ENCODE peak calls at places on chromosomes 11 and 22, in six cellular contexts. U is lower leg skin, C is HCT116, O is AG04449, F is K562, N is foreskin fibroblast. W is an unnamed sample.

GRCh38 chr11:62130498-62131464 is 7.0 kb downstream of the INCENP start:
- DNase-seq in O (no peak), F (no peak), U (peak), C (no peak), N (no peak), W (no peak)

GRCh38 chr11:107916671-107917241 is 11.5 kb upstream of the RAB39A start:
- DNase-seq in F (peak), O (no peak), C (no peak), U (no peak), N (no peak), W (no peak)

GRCh38 chr11:36131719-36132349 is 157.4 kb downstream of the COMMD9 start:
- DNase-seq in F (peak), U (no peak), O (no peak), N (peak), C (no peak), W (no peak)

GRCh38 chr11:9489366-9489765 is 28.6 kb downstream of the ZNF143 start:
- DNase-seq in F (no peak), N (peak), C (no peak), O (peak), U (no peak), W (no peak)

GRCh38 chr11:61955416-61956135 is 5.4 kb downstream of the BEST1 start:
- DNase-seq in O (no peak), N (no peak), U (peak), F (peak), C (no peak), W (no peak)

GRCh38 chr22:35842954-35843353 is 125.3 kb downstream of the APOL5 start:
- DNase-seq in O (no peak), U (no peak), F (peak), N (peak), C (peak), W (no peak)

GRCh38 chr11:57358991-57359390 is 20.8 kb downstream of the P2RX3 start:
- DNase-seq in N (no peak), U (no peak), O (no peak), C (no peak), F (no peak), W (no peak)

GRCh38 chr22:38338772-38339379 is 21.6 kb upstream of the CSNK1E start:
- DNase-seq in F (no peak), C (no peak), U (peak), O (no peak), N (peak), W (peak)

GRCh38 chr11:66868726-66869291 is 11.9 kb downstream of the LRFN4 start:
- DNase-seq in O (no peak), C (peak), U (no peak), N (no peak), F (peak), W (no peak)

GRCh38 chr11:68052137-68052873 is 13.5 kb downstream of the TCIRG1 start:
- DNase-seq in N (no peak), U (no peak), F (no peak), O (no peak), C (no peak), W (no peak)

GRCh38 chr11:73299751-73300150 is 8.3 kb upstream of the ARHGEF17 start:
- DNase-seq in N (no peak), C (no peak), U (no peak), O (no peak), F (no peak), W (no peak)

GRCh38 chr11:79809487-79809886 is 368.7 kb upstream of the TENM4 start:
- DNase-seq in U (no peak), C (no peak), N (no peak), O (no peak), F (no peak), W (no peak)

GRCh38 chr22:23147632-23148387 is 2.5 kb downstream of the RAB36 start:
- DNase-seq in O (no peak), N (peak), F (peak), C (no peak), U (no peak), W (no peak)

GRCh38 chr11:12315024-12315423 is 62.3 kb upstream of the PARVA start:
- DNase-seq in F (no peak), O (no peak), U (no peak), C (no peak), N (no peak), W (no peak)

GRCh38 chr11:13859986-13860385 is 102.5 kb upstream of the SPON1 start:
- DNase-seq in C (no peak), N (no peak), F (no peak), O (no peak), U (no peak), W (no peak)

GRCh38 chr11:111996129-111996528 is 29.1 kb upstream of the DLAT start:
- DNase-seq in O (no peak), U (no peak), N (no peak), F (no peak), C (no peak), W (no peak)

GRCh38 chr11:65645710-65646109 is 7.8 kb downstream of the SIPA1 start:
- DNase-seq in C (no peak), U (no peak), O (no peak), N (peak), F (no peak), W (no peak)
- TF ChIP-seq CTCF in C (no peak), U (no peak), O (no peak), N (no peak), F (no peak), W (no peak)

GRCh38 chr11:128716231-128716630 is 22.4 kb downstream of the FLI1 start:
- DNase-seq in C (no peak), U (no peak), O (no peak), N (no peak), F (no peak), W (no peak)

GRCh38 chr11:128715691-128716153 is 21.9 kb downstream of the FLI1 start:
- DNase-seq in N (peak), U (no peak), F (no peak), O (no peak), C (no peak), W (no peak)

GRCh38 chr11:128718064-128718463 is 24.2 kb downstream of the FLI1 start:
- DNase-seq in O (no peak), N (no peak), C (no peak), F (no peak), U (no peak), W (no peak)

GRCh38 chr11:128716661-128717210 is 22.9 kb downstream of the FLI1 start:
- DNase-seq in F (no peak), N (no peak), O (no peak), C (no peak), U (no peak), W (no peak)

GRCh38 chr11:128717581-128717980 is 23.7 kb downstream of the FLI1 start:
- DNase-seq in O (no peak), F (no peak), N (no peak), C (no peak), U (no peak), W (no peak)
- H3K4me3 ChIP-seq in O (no peak), F (no peak), N (no peak), C (no peak), U (no peak), W (no peak)

DNA sequence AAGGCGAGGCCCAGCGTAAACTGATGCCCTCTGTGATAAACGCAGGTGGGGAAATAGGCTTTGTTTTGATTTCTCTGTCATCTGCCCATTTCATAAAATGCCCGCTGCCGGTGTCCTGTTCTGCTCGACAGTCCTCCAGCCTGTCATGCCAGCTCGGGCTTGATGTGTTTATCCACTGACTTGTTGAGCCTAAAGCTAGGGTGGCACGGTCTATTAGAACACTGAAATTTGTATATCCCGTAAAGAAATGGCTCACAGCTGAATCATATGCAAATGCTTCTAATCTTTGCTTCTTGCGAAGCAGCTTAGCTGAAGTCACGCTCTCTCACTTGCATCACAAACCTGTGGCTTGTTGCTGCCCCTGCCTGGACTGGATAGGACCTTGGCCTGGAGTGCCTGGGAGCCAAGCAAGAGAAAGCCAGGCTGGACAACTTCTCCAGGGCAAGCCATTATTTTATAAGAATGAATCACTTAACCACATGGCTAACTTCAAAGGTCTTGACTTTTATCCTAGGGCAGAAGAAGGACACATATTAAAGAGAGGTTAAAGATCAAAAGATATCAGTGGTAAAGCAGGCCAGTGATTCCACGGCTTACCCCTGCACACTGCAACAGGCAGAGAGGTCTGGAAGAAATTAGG is 33.1 kb downstream of the EHF start:
- DNase-seq in N (peak), U (no peak), O (peak), F (no peak), C (peak), W (no peak)
- TF ChIP-seq CTCF in N (peak), U (no peak), O (peak), F (peak), C (no peak), W (no peak)

DNA sequence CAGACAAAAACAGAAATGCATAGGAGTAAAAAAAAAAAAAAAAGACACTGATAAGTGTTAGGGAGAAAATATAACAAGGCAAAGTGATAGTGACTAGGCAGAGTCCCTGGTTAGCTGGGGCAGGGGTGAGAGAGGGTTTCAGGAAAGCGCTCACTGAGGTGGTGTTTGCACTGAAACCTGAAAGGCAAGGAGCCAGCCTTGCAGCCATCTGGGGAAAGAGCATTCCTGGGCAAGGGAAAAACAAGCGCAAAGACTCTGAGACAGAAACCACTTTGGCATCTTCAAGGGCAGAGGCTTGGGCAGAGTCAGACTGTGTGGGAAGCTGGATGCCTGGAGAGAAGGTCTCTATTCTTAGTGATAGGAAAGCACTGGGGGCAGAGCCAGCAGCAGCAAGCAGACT is 14.5 kb downstream of the CLMP start:
- DNase-seq in O (no peak), C (no peak), U (no peak), F (no peak), N (no peak), W (no peak)
- H3K4me3 ChIP-seq in O (no peak), C (no peak), U (no peak), F (no peak), N (no peak), W (no peak)

GRCh38 chr11:127844843-127845242 is 742.5 kb downstream of the ETS1 start:
- DNase-seq in F (no peak), C (no peak), U (no peak), O (no peak), N (no peak), W (no peak)

GRCh38 chr11:127843483-127844396 is 743.6 kb downstream of the ETS1 start:
- DNase-seq in O (peak), C (no peak), N (peak), F (peak), U (peak), W (no peak)
- TF ChIP-seq CTCF in O (peak), C (no peak), N (peak), F (peak), U (no peak), W (no peak)

GRCh38 chr11:114084414-114084813 is 24.9 kb downstream of the ZBTB16 start:
- DNase-seq in F (no peak), C (no peak), O (no peak), U (no peak), N (no peak), W (no peak)
- H3K4me3 ChIP-seq in F (no peak), C (no peak), O (no peak), U (no peak), N (no peak), W (peak)

DNA sequence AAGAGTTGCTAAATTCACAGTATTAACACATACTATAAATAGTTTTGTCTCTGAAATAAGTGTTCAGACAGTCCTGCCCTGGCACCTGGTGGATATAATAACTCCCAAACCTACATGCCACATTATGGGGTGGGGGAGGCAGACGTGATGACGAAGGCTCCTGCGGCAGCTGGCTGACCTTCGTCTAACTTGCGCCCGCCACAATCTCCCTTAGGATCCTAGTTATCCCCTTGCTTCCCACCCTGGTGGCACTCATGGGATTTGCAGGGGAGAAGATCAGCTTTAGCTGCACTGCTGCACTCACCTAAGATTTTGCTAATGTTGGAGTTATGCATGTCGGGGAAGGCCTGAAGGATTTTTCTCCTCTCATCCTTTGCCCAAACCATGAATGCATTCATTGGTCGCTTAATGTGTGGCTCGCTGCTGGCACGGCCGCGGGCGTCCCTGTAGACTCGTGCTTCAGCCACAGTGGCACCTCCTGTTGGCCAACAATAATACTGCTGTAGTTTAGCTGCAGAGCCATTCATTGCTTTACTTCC is 367.6 kb downstream of the SOX6 start:
- DNase-seq in O (no peak), F (no peak), U (no peak), N (no peak), C (peak), W (no peak)
- TF ChIP-seq CTCF in O (no peak), F (peak), U (no peak), N (no peak), C (peak), W (no peak)

GRCh38 chr11:47944555-47945128 is 35.7 kb upstream of the PTPRJ start:
- DNase-seq in N (no peak), F (no peak), O (no peak), U (no peak), C (no peak), W (no peak)
- H3K4me3 ChIP-seq in N (no peak), F (peak), O (no peak), U (no peak), C (no peak), W (no peak)

DNA sequence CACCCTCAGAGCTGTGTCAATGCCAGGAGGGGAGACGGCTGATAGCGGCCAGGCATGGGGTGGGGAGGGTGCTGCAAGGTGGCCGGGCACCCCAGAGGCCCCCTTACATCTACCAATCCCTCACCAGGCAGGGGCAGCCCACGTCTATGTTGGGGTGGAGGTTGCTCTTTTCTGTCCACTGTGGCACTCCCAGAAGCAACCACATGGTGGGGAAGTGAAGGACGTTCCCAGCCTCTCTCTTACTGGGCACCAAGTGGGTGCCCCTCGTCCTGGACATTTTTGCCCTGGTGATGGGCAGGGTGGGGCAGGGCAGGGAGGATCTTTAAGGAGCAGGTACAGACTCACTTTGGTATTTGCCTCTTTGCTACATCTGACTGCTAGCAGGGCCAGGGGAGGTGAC is 47.5 kb downstream of the NECTIN1 start:
- DNase-seq in U (no peak), N (no peak), F (no peak), O (no peak), C (no peak), W (no peak)
- TF ChIP-seq CTCF in U (no peak), N (no peak), F (no peak), O (no peak), C (no peak), W (peak)

GRCh38 chr22:32043391-32043790 is 330 bp downstream of the SLC5A1 start:
- DNase-seq in U (no peak), F (no peak), O (no peak), N (no peak), C (no peak), W (no peak)
- H3K4me3 ChIP-seq in U (no peak), F (no peak), O (no peak), N (no peak), C (no peak), W (no peak)

W was measured in coronary artery.